ENCODE peak calls at places on chromosomes 7 and 10, in five cellular contexts. D is epithelial cell of esophagus; H is stomach; A is CD8-positive, alpha-beta T cell; J is lower lobe of right lung. S is an unnamed sample.

GRCh38 chr7:131623154-131623553 is 66.7 kb upstream of the PODXL start:
- DNase-seq in D (no peak), H (no peak), A (no peak), J (no peak), S (no peak)

GRCh38 chr10:22259280-22259679 is 41.5 kb upstream of the EBLN1 start:
- DNase-seq in H (no peak), A (no peak), J (no peak), D (no peak), S (peak)

GRCh38 chr10:12431453-12432101 is 82.2 kb downstream of the CAMK1D start:
- DNase-seq in H (no peak), A (no peak), J (no peak), D (no peak), S (no peak)

GRCh38 chr10:61554925-61555324 is 101.7 kb upstream of the TMEM26 start:
- DNase-seq in J (no peak), H (no peak), D (peak), A (no peak), S (peak)

GRCh38 chr7:107660381-107661080 is at the start of gene SLC26A4:
- DNase-seq in D (peak), J (no peak), H (no peak), A (no peak), S (peak)

GRCh38 chr10:79396587-79396986 is 48.8 kb downstream of the ZCCHC24 start:
- DNase-seq in A (no peak), J (no peak), D (no peak), H (no peak), S (no peak)

GRCh38 chr10:124323145-124323725 is 95.5 kb downstream of the OAT start:
- DNase-seq in J (no peak), D (peak), A (no peak), H (no peak), S (no peak)

GRCh38 chr7:127940365-127941160 is 90.7 kb downstream of the LRRC4 start:
- DNase-seq in H (no peak), A (no peak), D (no peak), J (no peak), S (peak)

GRCh38 chr7:128148676-128149075 is 92.4 kb upstream of the LEP start:
- DNase-seq in H (no peak), D (peak), J (no peak), A (no peak), S (no peak)

GRCh38 chr10:4648968-4649367 is 177.0 kb upstream of the AKR1E2 start:
- DNase-seq in J (no peak), D (no peak), H (no peak), A (no peak), S (no peak)

GRCh38 chr10:974038-974784 is 14.0 kb upstream of the GTPBP4 start:
- DNase-seq in D (no peak), H (peak), A (no peak), J (peak), S (peak)

GRCh38 chr7:138460176-138460648 is at the start of gene TRIM24:
- DNase-seq in H (no peak), D (no peak), J (no peak), A (peak), S (peak)

DNA sequence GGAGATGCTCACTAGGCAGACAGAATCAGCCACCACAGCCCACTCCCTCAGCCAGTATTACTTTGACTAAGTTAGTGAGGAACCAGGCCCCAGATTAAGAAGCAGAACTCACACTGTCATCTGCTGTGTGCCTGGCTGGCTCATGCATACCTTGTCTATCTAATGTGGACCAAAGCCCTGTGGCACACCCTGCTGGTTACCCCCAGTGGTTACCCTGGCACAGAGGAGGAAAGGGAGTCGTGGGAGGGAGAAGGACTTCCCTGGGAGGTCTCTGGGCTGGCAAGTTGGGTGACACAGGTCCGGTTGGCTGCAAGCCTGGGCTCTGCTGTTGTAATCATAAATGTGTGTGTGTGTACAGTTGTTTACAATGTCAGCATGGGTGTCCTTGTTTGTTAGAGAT is 7.5 kb upstream of the SH2D4B start:
- DNase-seq in H (no peak), J (no peak), D (peak), A (peak), S (peak)
- TF ChIP-seq CTCF in H (peak), J (peak), D (peak), A (peak), S (peak)

DNA sequence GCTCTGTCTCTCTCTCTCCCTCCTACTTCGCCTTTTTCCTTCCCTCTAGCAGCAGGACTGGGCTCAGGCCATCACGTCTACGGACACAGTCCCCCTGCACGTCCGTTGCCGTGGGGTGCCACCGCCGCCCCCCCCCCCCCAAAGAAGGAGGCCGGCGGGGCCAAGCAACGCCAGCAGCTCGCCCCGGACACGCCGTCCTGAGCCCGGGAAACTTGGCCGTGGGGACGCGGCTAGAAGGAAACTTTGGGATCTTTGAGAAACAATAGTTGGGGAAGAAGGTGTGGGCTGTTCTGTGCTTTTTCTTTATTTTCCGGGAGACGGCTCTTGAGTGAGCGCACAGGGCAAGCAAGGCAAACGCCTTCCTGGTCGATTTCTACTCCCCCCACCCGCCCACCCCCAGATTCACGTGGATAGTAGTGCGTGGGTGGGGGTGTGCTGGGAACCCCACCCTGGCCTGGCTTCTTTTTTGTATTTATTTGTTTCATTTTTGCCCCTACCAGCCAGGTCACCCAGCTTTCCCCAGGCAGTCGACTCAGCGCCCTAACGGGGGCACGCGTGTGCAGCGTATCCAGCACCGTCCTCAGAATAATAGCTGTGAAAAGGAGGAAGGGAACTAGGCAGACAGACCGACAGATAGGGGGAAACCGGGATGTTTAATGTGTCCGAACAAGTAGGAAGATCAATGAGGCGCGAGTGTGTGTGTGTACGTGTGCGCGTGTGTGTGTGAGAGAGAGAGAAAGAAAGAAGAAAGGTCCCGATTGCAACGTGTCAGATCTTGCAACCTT is 1.4 kb downstream of the MXI1 start:
- DNase-seq in D (peak), J (no peak), H (peak), A (peak), S (peak)
- TF ChIP-seq CTCF in D (no peak), J (no peak), H (peak), A (no peak), S (no peak)

GRCh38 chr7:155506854-155507337 is 39.5 kb downstream of the CNPY1 start:
- DNase-seq in A (no peak), H (no peak), D (peak), J (no peak), S (peak)
- TF ChIP-seq CTCF in A (no peak), H (no peak), D (no peak), J (no peak), S (no peak)

DNA sequence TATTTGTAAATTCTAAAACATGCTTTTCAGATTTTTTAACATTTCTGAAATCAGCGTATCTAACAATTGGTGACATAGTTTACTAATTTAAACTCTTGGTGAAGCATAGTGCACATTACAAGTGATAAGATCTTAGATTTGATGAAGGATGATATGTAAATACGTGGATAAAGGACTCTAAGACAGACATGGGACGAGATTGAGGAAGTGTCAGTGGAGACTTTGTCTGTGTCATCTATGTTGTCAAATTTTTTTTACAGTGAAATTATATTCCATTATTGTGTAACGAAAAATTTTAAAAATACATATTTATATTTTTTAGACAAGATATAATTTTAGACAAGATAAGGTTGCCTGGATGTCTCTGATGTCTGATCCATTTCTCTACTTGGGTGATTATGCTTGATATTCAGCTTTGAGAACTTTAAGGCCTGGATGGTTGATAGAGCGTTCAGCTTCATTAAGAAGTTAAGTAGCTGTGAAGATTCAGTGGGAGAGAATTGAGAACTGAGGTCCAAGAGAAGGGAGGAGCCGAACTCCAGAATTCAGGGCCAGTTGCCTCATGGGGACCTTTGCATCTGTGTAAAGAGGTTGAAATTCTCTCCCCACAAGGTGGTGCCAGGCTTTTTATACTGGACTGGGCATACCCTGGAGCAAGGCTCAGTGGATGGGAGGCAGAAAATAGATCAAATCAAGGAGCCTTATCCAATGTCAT is 62.7 kb downstream of the KAT6B start:
- DNase-seq in D (peak), J (no peak), H (no peak), A (no peak), S (peak)
- TF ChIP-seq CTCF in D (peak), J (no peak), H (no peak), A (no peak), S (no peak)

GRCh38 chr7:151506901-151507382 is 12.8 kb downstream of the RHEB start:
- DNase-seq in A (no peak), H (no peak), D (peak), J (no peak), S (no peak)
- TF ChIP-seq CTCF in A (no peak), H (no peak), D (no peak), J (no peak), S (peak)

GRCh38 chr7:142307246-142307900 is 49.5 kb upstream of the PRSS58 start:
- DNase-seq in H (no peak), A (no peak), J (no peak), D (no peak), S (no peak)

GRCh38 chr7:142300689-142301088 is 42.8 kb upstream of the PRSS58 start:
- DNase-seq in J (no peak), A (no peak), H (no peak), D (no peak), S (peak)

GRCh38 chr7:142301923-142302550 is 44.2 kb upstream of the PRSS58 start:
- DNase-seq in D (peak), A (no peak), J (no peak), H (no peak), S (peak)

GRCh38 chr7:142301299-142301698 is 43.4 kb upstream of the PRSS58 start:
- DNase-seq in D (no peak), A (no peak), H (no peak), J (no peak), S (peak)

GRCh38 chr7:142303650-142304049 is 45.8 kb upstream of the PRSS58 start:
- DNase-seq in D (peak), A (no peak), H (no peak), J (no peak), S (peak)
- TF ChIP-seq CTCF in D (peak), A (peak), H (no peak), J (no peak), S (peak)

DNA sequence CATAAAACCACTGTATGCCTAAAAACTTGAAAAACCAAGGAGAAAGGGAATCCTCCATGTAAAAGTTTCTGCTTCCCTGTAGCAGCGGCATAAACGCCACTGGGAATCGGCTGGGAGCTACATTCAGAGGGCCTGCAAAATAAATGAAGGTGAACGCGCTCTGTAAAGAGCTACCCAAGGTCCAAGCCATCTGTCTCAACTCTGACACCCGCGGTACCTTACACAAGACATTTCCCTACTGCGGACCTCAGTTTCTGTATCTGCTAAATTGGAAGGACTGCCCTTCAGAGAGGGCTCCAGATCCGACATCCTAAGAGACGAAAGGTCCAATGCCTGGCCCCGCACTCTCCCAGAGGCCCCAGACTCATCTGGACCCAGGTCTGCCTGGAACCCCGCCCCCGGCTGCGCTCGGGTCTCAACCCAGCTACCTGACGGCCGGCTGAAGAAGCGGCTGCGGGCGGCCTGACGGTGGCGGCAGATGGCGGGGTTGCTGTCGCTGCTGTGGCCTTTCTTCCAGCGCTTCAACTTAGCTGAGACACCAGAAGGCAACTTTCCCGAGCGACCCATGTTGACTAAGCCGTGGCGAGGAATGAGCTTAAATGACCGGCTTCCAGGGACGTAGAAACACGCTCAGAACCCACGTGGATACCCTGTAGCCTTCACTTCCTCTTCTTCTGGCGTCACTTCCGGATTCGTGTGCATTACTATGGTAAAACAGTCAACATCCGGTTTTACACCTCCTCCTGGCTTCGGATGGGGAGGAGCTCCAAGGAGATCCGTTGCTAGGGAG is at the start of gene RRP12:
- DNase-seq in J (peak), A (peak), H (peak), D (peak), S (peak)
- TF ChIP-seq CTCF in J (peak), A (no peak), H (peak), D (no peak), S (no peak)

DNA sequence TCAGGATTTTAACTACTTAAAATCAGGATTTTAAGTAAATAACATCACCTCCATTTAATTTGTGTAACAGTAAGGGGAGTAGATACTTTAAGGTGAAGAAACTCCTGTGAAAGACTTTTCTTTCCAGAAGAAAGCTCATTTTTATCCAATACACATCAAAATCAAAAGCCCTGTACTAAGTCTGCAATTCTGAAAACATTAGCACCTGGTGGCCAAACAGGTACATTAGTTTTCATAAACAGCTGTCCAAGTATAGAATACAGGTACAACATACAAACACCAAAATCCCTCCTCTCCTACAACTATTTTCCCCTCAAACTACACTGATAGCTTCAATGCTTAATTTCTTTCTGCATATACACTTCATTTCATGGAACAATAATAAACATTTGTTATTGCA is 22.9 kb downstream of the FAM3C start:
- DNase-seq in D (no peak), H (no peak), A (no peak), J (no peak), S (no peak)
- TF ChIP-seq CTCF in D (peak), H (no peak), A (no peak), J (no peak), S (no peak)

GRCh38 chr7:94297397-94297838 is 97.3 kb upstream of the COL1A2 start:
- DNase-seq in J (no peak), H (peak), D (peak), A (no peak), S (no peak)

GRCh38 chr7:94303736-94304135 is 91.0 kb upstream of the COL1A2 start:
- DNase-seq in A (no peak), J (no peak), D (no peak), H (no peak), S (no peak)

GRCh38 chr7:94300176-94300835 is 94.4 kb upstream of the COL1A2 start:
- DNase-seq in J (no peak), H (no peak), A (no peak), D (peak), S (no peak)

GRCh38 chr7:94298943-94299342 is 95.8 kb upstream of the COL1A2 start:
- DNase-seq in D (peak), J (no peak), A (no peak), H (no peak), S (no peak)

GRCh38 chr7:94301024-94301588 is 93.6 kb upstream of the COL1A2 start:
- DNase-seq in H (peak), J (peak), A (no peak), D (peak), S (peak)
- TF ChIP-seq CTCF in H (no peak), J (no peak), A (no peak), D (no peak), S (no peak)

GRCh38 chr10:48506147-48506917 is 98.5 kb downstream of the ARHGAP22 start:
- DNase-seq in J (no peak), D (peak), H (peak), A (no peak), S (peak)

GRCh38 chr10:48503293-48503911 is 101.5 kb downstream of the ARHGAP22 start:
- DNase-seq in A (no peak), D (no peak), H (peak), J (no peak), S (no peak)

GRCh38 chr10:48504141-48504885 is 100.6 kb downstream of the ARHGAP22 start:
- DNase-seq in D (no peak), J (no peak), A (no peak), H (peak), S (no peak)

GRCh38 chr10:48507494-48507893 is 97.4 kb downstream of the ARHGAP22 start:
- DNase-seq in D (no peak), J (no peak), A (no peak), H (no peak), S (no peak)

DNA sequence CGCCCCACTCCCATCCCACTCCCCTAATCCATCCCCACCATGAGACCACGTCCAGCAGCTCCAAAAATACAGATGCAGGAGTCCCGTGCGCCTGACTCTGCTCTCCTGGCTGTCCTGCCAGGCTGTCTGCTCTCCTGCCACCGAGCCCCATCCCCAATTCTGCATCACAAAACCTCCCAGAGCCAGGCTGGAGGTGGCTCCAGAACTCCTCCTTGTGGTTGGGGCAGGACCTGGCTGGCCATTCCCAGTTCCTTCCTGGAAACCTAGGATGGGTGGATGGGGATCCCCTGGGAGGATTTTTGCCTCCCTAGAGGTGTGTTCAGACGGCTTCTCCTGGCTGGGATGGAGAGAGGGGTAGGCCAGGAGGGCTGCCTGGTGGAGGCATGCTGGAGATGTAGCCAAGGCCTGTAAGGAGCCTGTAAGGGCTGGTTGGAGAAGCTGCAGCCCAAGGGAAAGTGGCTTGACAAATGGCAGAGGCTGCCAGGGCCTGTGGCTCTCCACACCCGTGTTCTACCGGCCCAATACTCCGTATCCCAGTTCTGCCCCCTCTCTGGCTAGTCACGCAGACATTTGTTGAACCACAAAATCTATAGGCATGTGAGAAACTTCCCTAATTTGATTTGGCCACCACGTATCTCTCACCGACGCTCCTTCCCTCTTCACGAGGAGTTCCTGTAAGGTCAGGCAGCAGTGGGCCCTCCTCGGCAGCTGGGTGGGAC is 99.3 kb downstream of the ARHGAP22 start:
- DNase-seq in D (no peak), H (peak), A (no peak), J (no peak), S (peak)
- TF ChIP-seq CTCF in D (peak), H (no peak), A (no peak), J (no peak), S (no peak)